ENCODE peak calls at places on chromosomes 4 and X, in five cellular contexts. B is IMR-90, D is left lung, H is prostate gland, M is body of pancreas. A is an unnamed sample. For H3K36me3 and H3K27me3, the result is how much of the 10 kb centered on the place peaks cover.

GRCh38 chr4:158250321-158250720 is 40.0 kb downstream of the TMEM144 start:
- DNase-seq in D (no peak), B (no peak), H (no peak), M (peak), A (no peak)

GRCh38 chrX:130144509-130144908 is 21.1 kb downstream of the AIFM1 start:
- DNase-seq in H (no peak), D (no peak), M (no peak), B (peak), A (no peak)

GRCh38 chr4:25814323-25814722 is 48.5 kb downstream of the SEL1L3 start:
- DNase-seq in H (peak), D (no peak), B (peak), M (peak), A (peak)

GRCh38 chr4:109077486-109077885 is 225.0 kb downstream of the COL25A1 start:
- DNase-seq in D (no peak), B (no peak), H (no peak), M (no peak), A (no peak)

GRCh38 chrX:118727686-118728339 is 407 bp downstream of the IL13RA1 start:
- DNase-seq in D (peak), B (peak), M (peak), H (peak), A (peak)

GRCh38 chr4:130077275-130077674 is 981.3 kb downstream of the C4orf33 start:
- DNase-seq in B (no peak), D (no peak), H (no peak), M (no peak), A (no peak)

GRCh38 chr4:189533603-189534002 is 407.1 kb upstream of the FRG1 start:
- DNase-seq in H (no peak), B (no peak), D (no peak), M (no peak), A (no peak)

GRCh38 chr4:15651682-15652081 is 3.5 kb downstream of the FBXL5 start:
- DNase-seq in H (no peak), M (no peak), B (peak), D (no peak), A (no peak)

GRCh38 chrX:12971282-12972003 is 3.5 kb upstream of the TMSB4X start:
- DNase-seq in M (peak), H (no peak), D (no peak), B (no peak), A (no peak)

GRCh38 chr4:2335729-2336101 is 73.8 kb upstream of the MXD4 start:
- DNase-seq in D (peak), M (no peak), H (no peak), B (no peak), A (no peak)

GRCh38 chrX:49627030-49627777 is 28.4 kb downstream of the GAGE1 start:
- DNase-seq in D (no peak), H (no peak), B (no peak), M (no peak), A (no peak)

GRCh38 chr4:147332101-147332500 is 148.8 kb upstream of the EDNRA start:
- DNase-seq in H (no peak), B (no peak), M (no peak), D (no peak), A (no peak)

GRCh38 chr4:153520871-153521329 is 54.7 kb downstream of the TMEM131L start:
- DNase-seq in H (no peak), B (no peak), D (no peak), M (no peak), A (no peak)

GRCh38 chrX:124413244-124413643 is 66.9 kb downstream of the SH2D1A start:
- DNase-seq in D (no peak), H (no peak), M (no peak), B (no peak), A (no peak)

GRCh38 chr4:3342182-3342854 is 49.5 kb downstream of the RGS12 start:
- DNase-seq in M (no peak), D (no peak), H (no peak), B (peak), A (peak)
- H3K36me3 ChIP-seq in M (under half), D (under half), H (under half), B (under half), A (under half)

GRCh38 chr4:186347743-186348142 is 81.8 kb downstream of the F11 start:
- DNase-seq in B (no peak), H (no peak), M (peak), D (no peak), A (no peak)

GRCh38 chr4:186348433-186348832 is 82.4 kb downstream of the F11 start:
- DNase-seq in D (no peak), H (no peak), M (peak), B (no peak), A (no peak)

GRCh38 chr4:186351672-186352194 is 85.7 kb downstream of the F11 start:
- DNase-seq in M (peak), B (no peak), H (no peak), D (no peak), A (no peak)
- H3K27me3 ChIP-seq in M (under half), B (under half), H (under half), D (under half), A (under half)

GRCh38 chr4:6892909-6893202 is 16.8 kb upstream of the TBC1D14 start:
- DNase-seq in H (no peak), D (no peak), M (no peak), B (no peak), A (no peak)
- H3K27ac ChIP-seq in H (no peak), D (peak), M (peak), B (peak), A (no peak)

DNA sequence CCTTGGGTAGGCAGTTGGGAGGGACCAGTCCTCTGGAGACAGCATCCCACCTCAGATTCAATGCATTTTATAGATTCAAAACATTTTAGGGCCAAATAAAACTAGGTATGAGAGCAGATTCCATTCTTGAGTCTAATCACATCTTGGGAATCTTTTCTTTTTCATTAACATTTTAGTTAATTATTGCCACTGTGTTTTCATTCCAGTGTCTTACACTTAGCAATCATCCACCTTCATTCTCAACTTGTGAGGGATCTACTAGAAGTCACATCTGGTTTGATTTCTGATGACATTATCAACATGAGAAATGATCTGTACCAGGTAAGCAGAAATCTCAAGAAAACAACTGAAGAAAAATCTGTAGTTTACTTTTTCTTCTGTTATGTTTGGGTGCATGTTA is 99.5 kb downstream of the NFKB1 start:
- DNase-seq in B (no peak), H (no peak), D (no peak), M (no peak), A (no peak)
- H3K36me3 ChIP-seq in B (under half), H (under half), D (under half), M (under half), A (half or more)

GRCh38 chrX:111360839-111361238 is 51.2 kb downstream of the DCX start:
- DNase-seq in M (no peak), D (no peak), H (no peak), B (no peak), A (no peak)

GRCh38 chrX:111365770-111366325 is 46.1 kb downstream of the DCX start:
- DNase-seq in D (no peak), H (no peak), B (no peak), M (no peak), A (no peak)

GRCh38 chrX:111363741-111364140 is 48.3 kb downstream of the DCX start:
- DNase-seq in D (no peak), H (no peak), B (no peak), M (no peak), A (no peak)

GRCh38 chrX:111361751-111362150 is 50.2 kb downstream of the DCX start:
- DNase-seq in M (no peak), B (no peak), H (no peak), D (no peak), A (no peak)
- H3K27me3 ChIP-seq in M (under half), B (under half), H (under half), D (under half), A (under half)

GRCh38 chr4:16865209-16865896 is 33.1 kb downstream of the LDB2 start:
- DNase-seq in B (no peak), H (no peak), M (no peak), D (no peak), A (no peak)

GRCh38 chr4:16865897-16866283 is 32.6 kb downstream of the LDB2 start:
- DNase-seq in M (no peak), H (no peak), D (no peak), B (no peak), A (no peak)

GRCh38 chr4:16868674-16869073 is 29.8 kb downstream of the LDB2 start:
- DNase-seq in B (no peak), D (no peak), M (no peak), H (no peak), A (no peak)

GRCh38 chr4:16867827-16868226 is 30.6 kb downstream of the LDB2 start:
- DNase-seq in D (no peak), B (no peak), M (no peak), H (no peak), A (no peak)

DNA sequence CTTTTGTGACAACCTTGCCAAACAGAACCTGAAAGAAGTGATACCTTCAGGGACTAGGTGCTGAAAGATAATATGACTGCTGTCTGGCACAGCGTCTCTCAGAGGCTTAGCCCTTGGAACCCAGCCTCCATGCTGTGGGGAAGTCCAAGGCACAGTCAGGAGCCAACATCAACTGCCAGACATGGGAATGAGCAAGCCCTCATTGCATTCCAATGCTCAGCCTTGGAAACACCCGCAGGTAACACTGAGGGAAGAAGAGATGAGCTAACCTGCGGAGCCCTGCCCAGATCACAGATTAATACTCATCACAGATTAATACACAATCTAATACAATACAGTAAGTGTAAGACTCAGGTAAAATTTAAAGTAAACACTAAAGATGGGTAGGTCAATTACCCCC is 31.5 kb downstream of the LDB2 start:
- DNase-seq in D (no peak), B (no peak), M (no peak), H (no peak), A (no peak)
- H3K27ac ChIP-seq in D (peak), B (no peak), M (no peak), H (no peak), A (no peak)

GRCh38 chr4:176814770-176815169 is 22.0 kb upstream of the VEGFC start:
- DNase-seq in D (no peak), M (no peak), H (no peak), B (peak), A (no peak)
- H3K36me3 ChIP-seq in D (under half), M (under half), H (under half), B (under half), A (under half)

GRCh38 chrX:153867139-153867538 is 18.8 kb downstream of the L1CAM start:
- DNase-seq in M (no peak), H (no peak), D (no peak), B (no peak), A (no peak)
- H3K27me3 ChIP-seq in M (under half), H (under half), D (under half), B (under half), A (under half)

A was measured in SJSA1.